ENCODE peak calls at places on chromosomes 6 and 20, in eight cellular contexts. One of them, this sample, is unnamed.

GRCh38 chr6:108068182-108068581 is 6.4 kb downstream of the OSTM1 start:
- DNase-seq in glutamatergic neuron: no peak
- DNase-seq in AG04449: no peak
- DNase-seq in esophagus squamous epithelium: no peak
- DNase-seq in nephron progenitor cell: no peak
- DNase-seq in endodermal cell: no peak
- DNase-seq in osteocyte: no peak
- DNase-seq in sigmoid colon: no peak
- DNase-seq in this sample: no peak

GRCh38 chr6:52839124-52840055 is 1.2 kb downstream of the GSTA5 start:
- DNase-seq in glutamatergic neuron: peak; percentile 74
- DNase-seq in AG04449: no peak
- DNase-seq in esophagus squamous epithelium: no peak
- DNase-seq in nephron progenitor cell: peak; percentile 63
- DNase-seq in endodermal cell: peak; percentile 92
- DNase-seq in osteocyte: no peak
- DNase-seq in sigmoid colon: no peak
- DNase-seq in this sample: no peak

GRCh38 chr20:38225900-38226263 is 34.7 kb downstream of the KIAA1755 start:
- DNase-seq in glutamatergic neuron: no peak
- DNase-seq in AG04449: no peak
- DNase-seq in esophagus squamous epithelium: no peak
- DNase-seq in nephron progenitor cell: no peak
- DNase-seq in endodermal cell: no peak
- DNase-seq in osteocyte: no peak
- DNase-seq in sigmoid colon: peak; percentile 17
- DNase-seq in this sample: no peak

GRCh38 chr20:55740076-55740475 is 265.2 kb downstream of the CBLN4 start:
- DNase-seq in glutamatergic neuron: no peak
- DNase-seq in AG04449: no peak
- DNase-seq in esophagus squamous epithelium: no peak
- DNase-seq in nephron progenitor cell: no peak
- DNase-seq in endodermal cell: no peak
- DNase-seq in osteocyte: no peak
- DNase-seq in sigmoid colon: no peak
- DNase-seq in this sample: no peak

GRCh38 chr6:116018976-116019375 is 41.7 kb downstream of the FRK start:
- DNase-seq in glutamatergic neuron: no peak
- DNase-seq in AG04449: no peak
- DNase-seq in esophagus squamous epithelium: no peak
- DNase-seq in nephron progenitor cell: no peak
- DNase-seq in endodermal cell: no peak
- DNase-seq in osteocyte: no peak
- DNase-seq in sigmoid colon: no peak
- DNase-seq in this sample: no peak

GRCh38 chr20:8721098-8721497 is 347.8 kb upstream of the PLCB4 start:
- DNase-seq in glutamatergic neuron: peak; percentile 40
- DNase-seq in AG04449: no peak
- DNase-seq in esophagus squamous epithelium: no peak
- DNase-seq in nephron progenitor cell: peak; percentile 39
- DNase-seq in endodermal cell: peak; percentile 74
- DNase-seq in osteocyte: no peak
- DNase-seq in sigmoid colon: peak; percentile 73
- DNase-seq in this sample: no peak

GRCh38 chr6:144898052-144898689 is 613.0 kb downstream of the UTRN start:
- DNase-seq in glutamatergic neuron: no peak
- DNase-seq in AG04449: no peak
- DNase-seq in esophagus squamous epithelium: no peak
- DNase-seq in nephron progenitor cell: no peak
- DNase-seq in endodermal cell: no peak
- DNase-seq in osteocyte: no peak
- DNase-seq in sigmoid colon: no peak
- DNase-seq in this sample: no peak

GRCh38 chr6:52364480-52365166 is 2.7 kb downstream of the PAQR8 start:
- DNase-seq in glutamatergic neuron: no peak
- DNase-seq in AG04449: no peak
- DNase-seq in esophagus squamous epithelium: no peak
- DNase-seq in nephron progenitor cell: no peak
- DNase-seq in endodermal cell: no peak
- DNase-seq in osteocyte: no peak
- DNase-seq in sigmoid colon: no peak
- DNase-seq in this sample: no peak

GRCh38 chr20:21693322-21693721 is 12.1 kb upstream of the PAX1 start:
- DNase-seq in glutamatergic neuron: no peak
- DNase-seq in AG04449: no peak
- DNase-seq in esophagus squamous epithelium: no peak
- DNase-seq in nephron progenitor cell: peak; percentile 31
- DNase-seq in endodermal cell: peak; percentile 83
- DNase-seq in osteocyte: no peak
- DNase-seq in sigmoid colon: no peak
- DNase-seq in this sample: no peak

GRCh38 chr20:11047559-11047958 is 373.8 kb upstream of the JAG1 start:
- DNase-seq in glutamatergic neuron: no peak
- DNase-seq in AG04449: no peak
- DNase-seq in esophagus squamous epithelium: no peak
- DNase-seq in nephron progenitor cell: no peak
- DNase-seq in endodermal cell: no peak
- DNase-seq in osteocyte: no peak
- DNase-seq in sigmoid colon: no peak
- DNase-seq in this sample: no peak

GRCh38 chr20:24199493-24199892 is 210.9 kb upstream of the GGTLC1 start:
- DNase-seq in glutamatergic neuron: no peak
- DNase-seq in AG04449: no peak
- DNase-seq in esophagus squamous epithelium: no peak
- DNase-seq in nephron progenitor cell: no peak
- DNase-seq in endodermal cell: no peak
- DNase-seq in osteocyte: no peak
- DNase-seq in sigmoid colon: no peak
- DNase-seq in this sample: no peak

GRCh38 chr6:73898599-73898998 is 202.6 kb downstream of the CD109 start:
- DNase-seq in glutamatergic neuron: no peak
- DNase-seq in AG04449: no peak
- DNase-seq in esophagus squamous epithelium: no peak
- DNase-seq in nephron progenitor cell: no peak
- DNase-seq in endodermal cell: no peak
- DNase-seq in osteocyte: no peak
- DNase-seq in sigmoid colon: no peak
- DNase-seq in this sample: no peak

GRCh38 chr6:126720326-126720725 is 380.4 kb downstream of the CENPW start:
- DNase-seq in glutamatergic neuron: no peak
- DNase-seq in AG04449: no peak
- DNase-seq in esophagus squamous epithelium: no peak
- DNase-seq in nephron progenitor cell: no peak
- DNase-seq in endodermal cell: no peak
- DNase-seq in osteocyte: no peak
- DNase-seq in sigmoid colon: no peak
- DNase-seq in this sample: no peak

GRCh38 chr6:41697902-41698349 is 37.5 kb downstream of the TFEB start:
- DNase-seq in glutamatergic neuron: no peak
- DNase-seq in AG04449: no peak
- DNase-seq in esophagus squamous epithelium: no peak
- DNase-seq in nephron progenitor cell: no peak
- DNase-seq in endodermal cell: no peak
- DNase-seq in osteocyte: no peak
- DNase-seq in sigmoid colon: no peak
- DNase-seq in this sample: no peak

GRCh38 chr20:363319-364078 is 16.6 kb downstream of the NRSN2 start:
- DNase-seq in glutamatergic neuron: no peak
- DNase-seq in AG04449: no peak
- DNase-seq in esophagus squamous epithelium: no peak
- DNase-seq in nephron progenitor cell: no peak
- DNase-seq in endodermal cell: peak; percentile 52
- DNase-seq in osteocyte: no peak
- DNase-seq in sigmoid colon: no peak
- DNase-seq in this sample: no peak

GRCh38 chr6:157682856-157683481 is 140.1 kb upstream of the SNX9 start:
- DNase-seq in glutamatergic neuron: no peak
- DNase-seq in AG04449: no peak
- DNase-seq in esophagus squamous epithelium: no peak
- DNase-seq in nephron progenitor cell: no peak
- DNase-seq in endodermal cell: no peak
- DNase-seq in osteocyte: no peak
- DNase-seq in sigmoid colon: no peak
- DNase-seq in this sample: no peak

GRCh38 chr6:161162722-161163121 is 111.1 kb downstream of the AGPAT4 start:
- DNase-seq in glutamatergic neuron: no peak
- DNase-seq in AG04449: no peak
- DNase-seq in esophagus squamous epithelium: no peak
- DNase-seq in nephron progenitor cell: no peak
- DNase-seq in endodermal cell: no peak
- DNase-seq in osteocyte: no peak
- DNase-seq in sigmoid colon: peak; percentile 46
- DNase-seq in this sample: no peak

GRCh38 chr6:45420083-45420908 is 42.6 kb upstream of the SUPT3H start:
- DNase-seq in glutamatergic neuron: no peak
- DNase-seq in AG04449: no peak
- DNase-seq in esophagus squamous epithelium: no peak
- DNase-seq in nephron progenitor cell: peak; percentile 17
- DNase-seq in endodermal cell: peak; percentile 57
- DNase-seq in osteocyte: no peak
- DNase-seq in sigmoid colon: peak; percentile 62
- DNase-seq in this sample: no peak

GRCh38 chr6:67908377-67908776 is 726.7 kb upstream of the ADGRB3 start:
- DNase-seq in glutamatergic neuron: no peak
- DNase-seq in AG04449: no peak
- DNase-seq in esophagus squamous epithelium: no peak
- DNase-seq in nephron progenitor cell: no peak
- DNase-seq in endodermal cell: no peak
- DNase-seq in osteocyte: no peak
- DNase-seq in sigmoid colon: no peak
- DNase-seq in this sample: no peak

GRCh38 chr6:144730088-144730640 is 445.0 kb downstream of the UTRN start:
- DNase-seq in glutamatergic neuron: no peak
- DNase-seq in AG04449: no peak
- DNase-seq in esophagus squamous epithelium: no peak
- DNase-seq in nephron progenitor cell: no peak
- DNase-seq in endodermal cell: no peak
- DNase-seq in osteocyte: no peak
- DNase-seq in sigmoid colon: no peak
- DNase-seq in this sample: no peak

GRCh38 chr20:1185781-1186334 is 1.1 kb upstream of the TMEM74B start:
- DNase-seq in glutamatergic neuron: peak; percentile 80
- DNase-seq in AG04449: no peak
- DNase-seq in esophagus squamous epithelium: no peak
- DNase-seq in nephron progenitor cell: peak; percentile 74
- DNase-seq in endodermal cell: peak; percentile 89
- DNase-seq in osteocyte: no peak
- DNase-seq in sigmoid colon: no peak
- DNase-seq in this sample: no peak

GRCh38 chr6:87078983-87079616 is 15.8 kb downstream of the CGA start:
- DNase-seq in glutamatergic neuron: peak; percentile 84
- DNase-seq in AG04449: no peak
- DNase-seq in esophagus squamous epithelium: no peak
- DNase-seq in nephron progenitor cell: peak; percentile 81
- DNase-seq in endodermal cell: peak; percentile 96
- DNase-seq in osteocyte: peak; percentile 87
- DNase-seq in sigmoid colon: peak; percentile 65
- DNase-seq in this sample: no peak
- TF ChIP-seq CTCF in glutamatergic neuron: peak; percentile 90
- TF ChIP-seq CTCF in AG04449: peak; percentile 85
- TF ChIP-seq CTCF in esophagus squamous epithelium: peak; percentile 37
- TF ChIP-seq CTCF in nephron progenitor cell: peak; percentile 94
- TF ChIP-seq CTCF in endodermal cell: peak; percentile 95
- TF ChIP-seq CTCF in osteocyte: peak; percentile 89
- TF ChIP-seq CTCF in sigmoid colon: peak; percentile 33
- TF ChIP-seq CTCF in this sample: peak; percentile 85

DNA sequence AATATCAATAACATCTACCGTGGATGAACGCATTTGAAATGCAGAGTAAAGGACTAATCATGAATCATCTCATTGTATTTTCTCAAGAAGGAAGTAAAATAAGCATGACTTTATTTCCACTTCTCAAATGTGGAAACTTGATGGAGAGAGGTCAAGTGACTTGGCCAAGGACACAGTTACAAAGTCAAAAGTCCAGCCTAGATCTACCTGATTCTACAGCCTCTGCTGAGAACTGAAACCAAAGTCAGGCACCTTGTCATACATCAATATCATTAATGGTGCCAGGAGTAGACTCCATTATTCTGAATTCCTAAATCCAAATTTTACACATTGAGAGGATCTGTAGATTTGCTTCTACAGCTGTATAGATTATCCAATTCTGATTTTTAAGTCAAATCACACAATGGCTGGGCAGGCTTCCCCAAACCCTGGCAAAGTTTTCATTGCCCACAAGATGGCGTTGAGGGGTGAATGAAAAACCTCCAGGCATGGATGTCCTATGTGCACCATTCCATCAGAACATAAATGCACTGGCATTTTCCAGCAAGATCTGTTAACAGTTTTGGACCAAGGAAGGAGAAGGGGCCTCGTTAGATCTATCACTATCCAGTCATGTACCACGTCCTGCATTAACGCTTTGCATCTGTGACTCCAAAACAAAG is 423.0 kb downstream of the MAFB start:
- DNase-seq in glutamatergic neuron: peak; percentile 31
- DNase-seq in AG04449: no peak
- DNase-seq in esophagus squamous epithelium: no peak
- DNase-seq in nephron progenitor cell: no peak
- DNase-seq in endodermal cell: peak; percentile 75
- DNase-seq in osteocyte: no peak
- DNase-seq in sigmoid colon: no peak
- DNase-seq in this sample: no peak
- TF ChIP-seq CTCF in glutamatergic neuron: peak; percentile 40
- TF ChIP-seq CTCF in AG04449: peak; percentile 68
- TF ChIP-seq CTCF in esophagus squamous epithelium: peak; percentile 48
- TF ChIP-seq CTCF in nephron progenitor cell: no peak
- TF ChIP-seq CTCF in endodermal cell: peak; percentile 81
- TF ChIP-seq CTCF in osteocyte: peak; percentile 69
- TF ChIP-seq CTCF in sigmoid colon: no peak
- TF ChIP-seq CTCF in this sample: peak; percentile 80

GRCh38 chr6:170291271-170292110 is 613 bp upstream of the DLL1 start:
- DNase-seq in glutamatergic neuron: peak; percentile 76
- DNase-seq in AG04449: no peak
- DNase-seq in esophagus squamous epithelium: no peak
- DNase-seq in nephron progenitor cell: peak; percentile 76
- DNase-seq in endodermal cell: peak; percentile 91
- DNase-seq in osteocyte: no peak
- DNase-seq in sigmoid colon: peak; percentile 88
- DNase-seq in this sample: peak; percentile 88
- TF ChIP-seq CTCF in glutamatergic neuron: no peak
- TF ChIP-seq CTCF in AG04449: no peak
- TF ChIP-seq CTCF in esophagus squamous epithelium: no peak
- TF ChIP-seq CTCF in nephron progenitor cell: no peak
- TF ChIP-seq CTCF in endodermal cell: no peak
- TF ChIP-seq CTCF in osteocyte: no peak
- TF ChIP-seq CTCF in sigmoid colon: no peak
- TF ChIP-seq CTCF in this sample: no peak

DNA sequence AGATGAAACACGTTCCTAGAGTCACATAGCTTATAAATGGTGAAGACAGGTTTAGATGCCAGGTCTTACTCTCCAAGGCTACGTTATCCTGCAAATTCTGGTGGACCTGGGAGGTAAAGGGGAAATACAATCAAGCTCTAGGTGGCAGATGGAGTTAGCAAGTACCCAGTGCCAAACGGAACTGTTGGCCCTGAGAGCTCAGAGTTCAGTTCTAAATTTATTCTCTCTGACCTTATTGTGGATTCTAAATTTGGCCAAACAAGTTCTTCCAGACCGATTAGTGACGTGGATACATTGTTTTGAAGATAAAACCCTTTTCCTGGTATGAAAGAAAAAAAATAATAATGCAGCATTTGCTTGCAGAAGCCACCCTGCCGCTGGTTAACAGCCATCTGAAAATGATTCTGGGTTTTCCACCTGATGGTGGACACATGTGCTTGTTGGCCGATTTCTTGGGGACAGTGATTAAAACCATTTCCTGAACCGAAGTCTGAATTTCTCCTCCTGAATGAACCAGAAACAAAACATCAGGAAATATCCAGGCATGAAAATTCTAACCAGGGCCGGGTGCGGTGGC is 32.5 kb downstream of the RIPOR3 start:
- DNase-seq in glutamatergic neuron: no peak
- DNase-seq in AG04449: no peak
- DNase-seq in esophagus squamous epithelium: no peak
- DNase-seq in nephron progenitor cell: no peak
- DNase-seq in endodermal cell: no peak
- DNase-seq in osteocyte: no peak
- DNase-seq in sigmoid colon: no peak
- DNase-seq in this sample: no peak
- TF ChIP-seq CTCF in glutamatergic neuron: no peak
- TF ChIP-seq CTCF in AG04449: no peak
- TF ChIP-seq CTCF in esophagus squamous epithelium: peak; percentile 17
- TF ChIP-seq CTCF in nephron progenitor cell: no peak
- TF ChIP-seq CTCF in endodermal cell: no peak
- TF ChIP-seq CTCF in osteocyte: no peak
- TF ChIP-seq CTCF in sigmoid colon: no peak
- TF ChIP-seq CTCF in this sample: no peak